ENCODE peak calls at places on chromosomes 6 and 20, in nine cellular contexts. C is iPS-NIHi11; X is WTC11; Y is effector CD4-positive, alpha-beta T cell; P is stromal cell of bone marrow; O is Calu3; G is thoracic aorta; W is left cardiac atrium; B is kidney glomerular epithelial cell. V is an unnamed sample.

GRCh38 chr6:159267165-159267564 is 98.0 kb downstream of the FNDC1 start:
- DNase-seq in C (peak), X (peak), Y (no peak), P (no peak), O (peak), G (no peak), W (no peak), B (no peak), V (no peak)

GRCh38 chr6:17101422-17102257 is at the start of gene STMND1:
- DNase-seq in C (peak), X (peak), Y (no peak), P (no peak), O (peak), G (no peak), W (no peak), B (peak), V (peak)

GRCh38 chr6:32111424-32112066 is 2.4 kb upstream of the TNXB start:
- DNase-seq in C (no peak), X (no peak), Y (no peak), P (no peak), O (no peak), G (no peak), W (no peak), B (no peak), V (no peak)

GRCh38 chr6:123777554-123777953 is 26.1 kb upstream of the NKAIN2 start:
- DNase-seq in C (no peak), X (no peak), Y (no peak), P (peak), O (no peak), G (no peak), W (no peak), B (no peak), V (no peak)

GRCh38 chr6:147805155-147805554 is 296.7 kb downstream of the SAMD5 start:
- DNase-seq in C (no peak), X (no peak), Y (no peak), P (no peak), O (no peak), G (no peak), W (no peak), B (no peak), V (no peak)

GRCh38 chr6:139231206-139231605 is 60.6 kb downstream of the TXLNB start:
- DNase-seq in C (no peak), X (no peak), Y (no peak), P (no peak), O (no peak), G (no peak), W (no peak), B (no peak), V (no peak)

GRCh38 chr6:164396071-164397047 is 913.0 kb downstream of the C6orf118 start:
- DNase-seq in C (no peak), X (no peak), Y (no peak), P (peak), O (no peak), G (no peak), W (no peak), B (no peak), V (no peak)

GRCh38 chr6:56104591-56104990 is 142.8 kb downstream of the COL21A1 start:
- DNase-seq in C (no peak), X (no peak), Y (no peak), P (no peak), O (no peak), G (no peak), W (no peak), B (no peak), V (no peak)

GRCh38 chr6:71284785-71285184 is 3.8 kb upstream of the OGFRL1 start:
- DNase-seq in C (no peak), X (no peak), Y (no peak), P (no peak), O (no peak), G (no peak), W (no peak), B (no peak), V (no peak)

GRCh38 chr6:11744753-11745152 is 33.9 kb downstream of the ADTRP start:
- DNase-seq in C (no peak), X (no peak), Y (no peak), P (peak), O (no peak), G (peak), W (peak), B (peak), V (peak)

GRCh38 chr6:21751608-21752007 is 158.1 kb downstream of the SOX4 start:
- DNase-seq in C (no peak), X (no peak), Y (no peak), P (no peak), O (no peak), G (no peak), W (no peak), B (no peak), V (no peak)

GRCh38 chr20:58330229-58330628 is 20.7 kb downstream of the RAB22A start:
- DNase-seq in C (no peak), X (no peak), Y (no peak), P (no peak), O (no peak), G (no peak), W (no peak), B (no peak), V (no peak)

GRCh38 chr20:2801459-2801728 is 967 bp upstream of the CPXM1 start:
- DNase-seq in C (no peak), X (no peak), Y (no peak), P (no peak), O (no peak), G (no peak), W (no peak), B (no peak), V (no peak)

GRCh38 chr6:5490495-5491069 is 229.3 kb downstream of the FARS2 start:
- DNase-seq in C (no peak), X (no peak), Y (no peak), P (no peak), O (no peak), G (no peak), W (no peak), B (no peak), V (no peak)

GRCh38 chr6:134427721-134428120 is 109.8 kb upstream of the SGK1 start:
- DNase-seq in C (no peak), X (no peak), Y (no peak), P (no peak), O (no peak), G (no peak), W (no peak), B (no peak), V (no peak)